ENCODE peak calls at places on chromosomes 12 and 14, in six cellular contexts. M, W, D, A, U and V are unnamed samples.

GRCh38 chr14:104294628-104294982 is 156.2 kb downstream of the KIF26A start:
- DNase-seq in W (no peak), M (no peak), U (no peak), D (no peak), A (no peak), V (no peak)

GRCh38 chr12:88156075-88156654 is 14.1 kb downstream of the TMTC3 start:
- DNase-seq in W (no peak), D (no peak), M (no peak), U (no peak), A (no peak), V (no peak)

GRCh38 chr12:119308743-119309456 is 25.6 kb upstream of the CCDC60 start:
- DNase-seq in U (no peak), D (no peak), A (no peak), W (no peak), M (peak; percentile 25), V (no peak)

GRCh38 chr14:89270439-89271227 is 146.4 kb downstream of the FOXN3 start:
- DNase-seq in W (no peak), A (no peak), M (no peak), D (peak; percentile 34), U (peak; percentile 43), V (no peak)

GRCh38 chr12:89080797-89081470 is 271.4 kb downstream of the DUSP6 start:
- DNase-seq in U (no peak), M (no peak), A (peak; percentile 97), W (no peak), D (no peak), V (no peak)

GRCh38 chr14:23478109-23478698 is 8.7 kb downstream of the NGDN start:
- DNase-seq in M (peak; percentile 46), D (peak; percentile 70), U (peak; percentile 68), A (peak; percentile 77), W (no peak), V (no peak)

GRCh38 chr12:15268927-15269552 is 47.8 kb upstream of the RERG start:
- DNase-seq in W (no peak), U (peak; percentile 31), D (peak; percentile 37), A (peak; percentile 83), M (no peak), V (no peak)

GRCh38 chr14:94823556-94824341 is 53.8 kb upstream of the GSC start:
- DNase-seq in D (no peak), W (no peak), U (no peak), A (peak; percentile 66), M (no peak), V (no peak)

GRCh38 chr12:15706010-15706676 is 83.0 kb downstream of the EPS8 start:
- DNase-seq in A (no peak), D (peak; percentile 21), U (peak; percentile 54), M (no peak), W (no peak), V (no peak)

GRCh38 chr12:103547929-103548328 is 39.1 kb upstream of the STAB2 start:
- DNase-seq in D (no peak), A (no peak), W (no peak), U (no peak), M (no peak), V (no peak)

GRCh38 chr12:96710127-96710745 is 196.8 kb upstream of the NEDD1 start:
- DNase-seq in U (no peak), A (no peak), D (no peak), M (no peak), W (no peak), V (no peak)

GRCh38 chr12:6438345-6438744 is 6.4 kb upstream of the CD27 start:
- DNase-seq in M (no peak), W (no peak), D (no peak), U (no peak), A (no peak), V (no peak)

GRCh38 chr14:92644166-92644565 is 104.3 kb downstream of the LGMN start:
- DNase-seq in U (no peak), D (no peak), A (no peak), M (no peak), W (no peak), V (no peak)

GRCh38 chr14:24232645-24233537 is at the start of gene GMPR2:
- DNase-seq in A (no peak), M (peak; percentile 83), W (peak; percentile 79), D (no peak), U (no peak), V (no peak)

GRCh38 chr12:18955594-18955993 is 173.9 kb upstream of the PLEKHA5 start:
- DNase-seq in M (no peak), U (no peak), A (no peak), W (no peak), D (no peak), V (no peak)

GRCh38 chr12:70367268-70368141 is 1.4 kb downstream of the KCNMB4 start:
- DNase-seq in M (no peak), U (no peak), D (no peak), W (no peak), A (no peak), V (no peak)

GRCh38 chr12:113348849-113349536 is 9.4 kb upstream of the PLBD2 start:
- DNase-seq in U (no peak), W (no peak), A (no peak), D (no peak), M (no peak), V (no peak)

GRCh38 chr14:102363182-102363952 is 626 bp downstream of the TECPR2 start:
- DNase-seq in M (peak; percentile 67), U (peak; percentile 40), W (no peak), A (peak; percentile 11), D (no peak), V (no peak)

GRCh38 chr12:58781609-58782008 is 138.7 kb downstream of the LRIG3 start:
- DNase-seq in M (no peak), U (no peak), W (no peak), D (no peak), A (no peak), V (no peak)

GRCh38 chr14:95056476-95056875 is 100.9 kb downstream of the DICER1 start:
- DNase-seq in M (no peak), U (peak; percentile 57), W (no peak), A (no peak), D (peak; percentile 18), V (no peak)

GRCh38 chr12:8773456-8773855 is 49.0 kb upstream of the A2ML1 start:
- DNase-seq in U (no peak), A (no peak), D (no peak), M (no peak), W (peak; percentile 68), V (no peak)

GRCh38 chr12:132754555-132754954 is 7.1 kb downstream of the ANKLE2 start:
- DNase-seq in U (no peak), D (no peak), A (no peak), W (no peak), M (no peak), V (no peak)

GRCh38 chr14:63986789-63987533 is 134.2 kb downstream of the SYNE2 start:
- DNase-seq in M (no peak), D (no peak), A (peak; percentile 79), U (no peak), W (no peak), V (no peak)

GRCh38 chr14:25132094-25132493 is 82.1 kb upstream of the STXBP6 start:
- DNase-seq in D (no peak), A (no peak), U (no peak), W (no peak), M (no peak), V (no peak)

DNA sequence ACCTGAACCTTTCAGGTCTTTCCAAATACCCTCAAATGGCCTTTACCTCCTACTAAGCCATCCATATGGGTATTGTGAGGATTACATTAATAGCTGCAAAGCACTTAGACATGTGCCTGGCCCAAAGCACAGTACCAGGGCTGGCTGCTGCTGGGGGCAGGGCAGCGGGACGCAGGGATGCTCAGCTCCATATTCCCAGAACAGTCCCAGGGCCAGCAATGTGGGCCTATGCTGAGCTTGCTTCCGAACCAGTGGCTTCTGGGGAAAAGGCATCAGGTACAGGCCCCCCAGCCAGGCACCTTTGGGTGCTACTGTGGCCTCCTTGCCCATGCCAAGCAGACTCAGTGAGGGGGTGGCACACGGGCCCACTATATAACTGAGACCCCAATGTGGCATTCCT is 10.4 kb downstream of the ACTN1 start:
- DNase-seq in A (no peak), W (no peak), D (no peak), U (no peak), M (no peak), V (no peak)
- H3K36me3 ChIP-seq in A (peaks cover 8% of the 10 kb centered on the region), W (no peaks in the 10 kb centered on the region), D (no peaks in the 10 kb centered on the region), U (peaks cover 13% of the 10 kb centered on the region), M (no peaks in the 10 kb centered on the region), V (no peaks in the 10 kb centered on the region)

GRCh38 chr12:33609910-33610309 is 170.3 kb upstream of the SYT10 start:
- DNase-seq in U (no peak), M (no peak), W (no peak), A (no peak), D (no peak), V (no peak)

DNA sequence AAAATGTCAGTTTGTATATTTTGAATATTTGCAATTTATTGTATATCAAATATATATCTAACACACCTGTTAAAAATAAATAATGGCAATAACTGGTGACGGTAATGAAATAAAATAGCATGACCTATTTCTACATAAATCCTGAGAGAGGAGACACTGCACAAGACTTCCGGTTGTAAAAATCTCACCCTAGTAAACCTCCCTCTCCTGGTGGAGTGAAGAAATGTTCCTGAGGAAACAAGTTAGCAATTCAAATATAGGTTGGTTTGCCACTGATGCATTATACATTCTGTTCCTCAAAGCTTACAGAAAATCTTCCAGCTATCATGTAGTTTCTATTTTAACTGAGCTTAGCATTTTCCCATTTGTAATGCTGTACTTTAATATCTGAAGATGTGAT is 166.2 kb upstream of the SYT10 start:
- DNase-seq in D (no peak), M (no peak), W (no peak), A (peak; percentile 32), U (no peak), V (no peak)
- TF ChIP-seq CTCF in D (no peak), M (no peak), W (no peak), A (peak; percentile 28), U (no peak), V (no peak)

DNA sequence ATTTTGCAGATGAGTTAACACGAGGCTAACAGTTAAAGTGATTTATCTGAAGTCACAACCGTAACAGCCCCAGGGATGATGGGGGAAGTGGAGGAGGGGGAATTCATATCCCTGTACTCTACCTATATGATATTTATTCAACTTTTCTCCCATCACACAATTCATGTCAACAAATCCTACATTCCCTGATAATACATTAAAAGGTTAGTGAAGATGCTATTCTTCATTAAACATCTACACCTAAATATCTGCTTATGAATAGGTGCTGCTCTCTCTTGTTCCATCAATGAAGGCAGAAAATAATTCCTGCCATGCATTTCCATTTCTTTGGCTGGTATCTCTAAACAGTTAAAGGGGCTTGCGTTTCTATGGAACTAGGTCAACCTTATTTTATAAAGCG is 6.8 kb downstream of the YBX3 start:
- DNase-seq in W (no peak), A (no peak), M (no peak), D (no peak), U (no peak), V (no peak)
- H3K36me3 ChIP-seq in W (no peaks in the 10 kb centered on the region), A (peaks cover 47% of the 10 kb centered on the region), M (peaks cover 4% of the 10 kb centered on the region), D (no peaks in the 10 kb centered on the region), U (peaks cover 48% of the 10 kb centered on the region), V (peaks cover 48% of the 10 kb centered on the region)

DNA sequence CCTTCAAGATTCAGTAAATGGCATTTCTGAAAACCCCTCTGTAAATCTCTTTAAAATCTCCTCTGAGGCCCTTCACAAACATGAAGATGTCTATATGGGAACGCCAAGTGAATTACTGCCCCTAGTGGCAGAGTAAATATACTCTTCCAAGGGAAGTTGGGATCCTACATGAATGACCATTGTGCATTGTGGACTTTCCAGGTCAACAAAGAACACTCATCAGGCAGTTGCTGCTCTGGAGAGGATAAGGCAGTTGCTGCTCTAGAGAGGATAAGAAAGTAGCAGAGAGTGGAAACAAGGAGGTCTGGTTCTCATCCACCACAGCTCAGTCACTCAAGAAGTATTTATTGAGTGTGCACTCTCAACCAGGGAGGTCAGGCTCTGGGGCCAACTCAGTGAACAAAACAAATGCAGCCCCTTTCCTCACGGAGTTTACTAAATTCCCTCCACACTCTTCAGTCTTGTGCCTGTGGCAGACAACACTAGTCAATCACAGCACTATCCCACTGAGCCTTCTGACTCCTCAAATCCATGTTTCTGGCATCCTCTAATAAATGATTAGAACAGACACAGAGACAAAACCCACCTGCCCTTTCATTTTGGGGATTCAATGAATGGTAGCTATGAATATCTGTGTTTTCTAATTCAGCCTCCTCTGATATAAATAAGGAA is 52.9 kb downstream of the SVOP start:
- DNase-seq in W (no peak), M (no peak), A (peak; percentile 25), D (no peak), U (no peak), V (no peak)
- TF ChIP-seq CTCF in W (peak; percentile 36), M (peak; percentile 34), A (peak; percentile 62), D (peak; percentile 18), U (no peak), V (no peak)